ENCODE peak calls at places on chromosomes 4 and X, in six cellular contexts. P is IMR-90, O is H9, N is mesenchymal stem cell, F is neuronal stem cell, R is H1. Z is an unnamed sample.

GRCh38 chr4:159607824-159608223 is 504.9 kb downstream of the RAPGEF2 start:
- DNase-seq in N (no peak), R (no peak), O (no peak), P (no peak), F (peak; percentile 67), Z (peak; percentile 65)

GRCh38 chr4:158209825-158210807 is at the start of gene TMEM144:
- DNase-seq in F (peak; percentile 63), P (peak; percentile 85), O (peak; percentile 93), N (peak; percentile 93), R (peak; percentile 80), Z (peak; percentile 93)

GRCh38 chrX:22392176-22392814 is 119.6 kb downstream of the CBLL2 start:
- DNase-seq in P (no peak), F (no peak), N (peak; percentile 27), O (no peak), R (no peak), Z (no peak)

GRCh38 chrX:131792789-131793462 is 230.2 kb upstream of the STK26 start:
- DNase-seq in N (no peak), P (peak; percentile 93), O (no peak), R (no peak), F (no peak), Z (peak; percentile 99)

GRCh38 chr4:155944516-155944915 is 9.2 kb downstream of the CTSO start:
- DNase-seq in P (peak; percentile 40), R (no peak), O (no peak), F (no peak), N (peak; percentile 16), Z (no peak)

GRCh38 chr4:7335363-7336066 is 99.2 kb downstream of the PSAPL1 start:
- DNase-seq in R (peak; percentile 98), N (peak; percentile 13), P (peak; percentile 4), O (peak; percentile 89), F (peak; percentile 56), Z (peak; percentile 50)

GRCh38 chr4:4853371-4853823 is 6.1 kb upstream of the MSX1 start:
- DNase-seq in R (no peak), O (no peak), N (no peak), F (no peak), P (no peak), Z (no peak)

GRCh38 chr4:152501846-152502536 is 33.9 kb downstream of the FBXW7 start:
- DNase-seq in F (no peak), P (peak; percentile 41), R (no peak), N (no peak), O (no peak), Z (no peak)

GRCh38 chr4:17066972-17067371 is 168.5 kb upstream of the LDB2 start:
- DNase-seq in O (no peak), N (peak; percentile 77), P (peak; percentile 94), R (no peak), F (no peak), Z (peak; percentile 43)

GRCh38 chr4:60683357-60683756 is 516.8 kb upstream of the ADGRL3 start:
- DNase-seq in O (no peak), F (no peak), N (peak; percentile 66), R (no peak), P (peak; percentile 94), Z (no peak)

GRCh38 chrX:9339603-9340569 is 125.0 kb upstream of the TBL1X start:
- DNase-seq in F (no peak), R (no peak), N (peak; percentile 45), P (no peak), O (no peak), Z (no peak)

GRCh38 chr4:146648384-146648783 is 9.7 kb downstream of the POU4F2 start:
- DNase-seq in P (no peak), N (no peak), F (no peak), O (peak; percentile 55), R (peak; percentile 62), Z (no peak)

GRCh38 chrX:123450217-123450616 is 266.1 kb downstream of the GRIA3 start:
- DNase-seq in P (peak; percentile 1), N (no peak), F (peak; percentile 0), R (no peak), O (no peak), Z (peak; percentile 47)

GRCh38 chrX:47637546-47638195 is 7.9 kb upstream of the CFP start:
- DNase-seq in R (no peak), O (peak; percentile 91), F (no peak), N (no peak), P (no peak), Z (no peak)

GRCh38 chrX:48523682-48524081 is 2.1 kb downstream of the EBP start:
- DNase-seq in F (no peak), R (no peak), N (no peak), O (no peak), P (no peak), Z (no peak)

GRCh38 chr4:176762661-176763308 is 29.9 kb downstream of the VEGFC start:
- DNase-seq in P (no peak), R (no peak), F (no peak), O (no peak), N (no peak), Z (no peak)

GRCh38 chr4:152102184-152103000 is 341.6 kb upstream of the GATB start:
- DNase-seq in O (no peak), N (peak; percentile 78), F (no peak), R (no peak), P (peak; percentile 92), Z (peak; percentile 64)

GRCh38 chr4:88673886-88674285 is 23.7 kb downstream of the NAP1L5 start:
- DNase-seq in O (no peak), N (no peak), R (no peak), P (no peak), F (no peak), Z (no peak)
- H4K8ac ChIP-seq in O (no peak overlapping the region), N (no peak overlapping the region), R (no peak overlapping the region), P (no peak overlapping the region), F (no peak overlapping the region), Z (no peak overlapping the region)

GRCh38 chrX:155877288-155877687 is 3.9 kb upstream of the VAMP7 start:
- DNase-seq in P (no peak), N (no peak), O (no peak), R (no peak), F (no peak), Z (no peak)

GRCh38 chrX:155874571-155875244 is 6.4 kb upstream of the VAMP7 start:
- DNase-seq in F (no peak), P (no peak), R (no peak), O (no peak), N (no peak), Z (no peak)

GRCh38 chrX:155873203-155873602 is 7.9 kb upstream of the VAMP7 start:
- DNase-seq in R (no peak), O (no peak), N (no peak), F (no peak), P (no peak), Z (no peak)

GRCh38 chrX:155880586-155881157 is 473 bp upstream of the VAMP7 start:
- DNase-seq in P (no peak), F (no peak), R (no peak), O (no peak), N (peak; percentile 14), Z (no peak)

DNA sequence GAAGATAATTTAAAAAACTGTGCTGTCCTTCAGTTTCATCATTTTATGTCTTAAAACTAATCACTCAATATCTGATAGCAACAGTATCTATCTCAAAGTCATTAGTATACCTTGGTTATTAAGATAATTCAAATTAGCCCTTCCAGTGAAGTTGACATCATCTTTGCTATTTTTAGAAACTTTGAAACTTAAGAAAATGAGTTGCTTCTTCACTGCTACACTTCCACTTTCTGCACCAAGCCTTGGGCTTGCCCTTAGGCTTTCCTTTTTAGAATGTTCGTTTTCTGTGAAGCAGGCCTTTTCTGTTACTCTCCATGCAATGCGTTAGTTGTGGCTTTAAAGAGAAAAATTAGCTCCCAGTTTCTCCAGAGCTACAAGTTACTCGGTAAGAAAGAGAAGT is 4.4 kb upstream of the VAMP7 start:
- DNase-seq in O (no peak), N (no peak), P (no peak), R (no peak), F (no peak), Z (no peak)
- H2AFZ ChIP-seq in O (no peak overlapping the region), N (no peak overlapping the region), P (no peak overlapping the region), R (no peak overlapping the region), F (no peak overlapping the region), Z (no peak overlapping the region)

GRCh38 chr4:1166509-1167243 is 5.7 kb downstream of the SPON2 start:
- DNase-seq in O (no peak), N (peak; percentile 74), R (no peak), P (no peak), F (no peak), Z (no peak)

GRCh38 chr4:1169691-1170096 is 2.7 kb downstream of the SPON2 start:
- DNase-seq in F (no peak), O (no peak), R (no peak), N (peak; percentile 10), P (no peak), Z (no peak)

GRCh38 chr4:1168291-1169031 is 3.9 kb downstream of the SPON2 start:
- DNase-seq in P (no peak), N (no peak), O (no peak), F (no peak), R (no peak), Z (no peak)

GRCh38 chr4:1169171-1169671 is 3.2 kb downstream of the SPON2 start:
- DNase-seq in P (no peak), N (peak; percentile 13), R (no peak), F (no peak), O (no peak), Z (no peak)

DNA sequence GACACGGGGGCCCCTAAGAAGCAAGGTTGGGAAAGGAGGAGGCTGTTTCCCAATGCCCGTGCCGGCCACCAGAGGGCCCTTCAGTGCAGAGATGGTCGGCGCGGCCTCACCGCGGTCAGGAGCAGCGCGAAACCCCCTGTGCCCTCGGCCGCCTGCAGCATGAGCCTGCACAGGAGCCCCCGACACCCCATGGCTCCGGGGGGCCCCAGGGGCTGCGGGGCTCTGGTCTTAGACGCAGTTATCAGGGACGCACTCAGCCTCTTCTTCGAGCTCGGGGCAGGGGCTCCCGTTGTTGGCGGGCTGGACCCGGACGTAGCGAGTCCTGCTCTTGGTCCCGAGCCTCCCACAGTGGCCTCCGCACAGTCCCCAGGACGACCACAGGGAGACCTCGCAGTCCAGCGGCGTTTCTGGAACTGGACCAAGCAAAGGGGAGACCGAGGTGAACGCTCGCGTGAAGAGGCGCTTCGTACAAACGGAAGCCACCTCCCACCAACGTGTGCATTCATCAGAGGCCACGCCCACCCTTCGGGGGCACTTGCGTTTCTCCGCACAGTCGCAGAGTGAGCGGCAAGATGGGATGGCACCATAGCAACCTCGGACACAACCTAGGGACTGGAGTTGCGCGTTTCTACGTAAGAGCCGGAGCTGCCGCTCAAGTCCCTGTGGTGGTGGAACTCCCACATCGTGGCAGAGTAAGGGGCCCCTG is 5.0 kb downstream of the SPON2 start:
- DNase-seq in F (peak; percentile 77), P (peak; percentile 79), N (peak; percentile 97), O (peak; percentile 95), R (peak; percentile 90), Z (peak; percentile 83)
- H3K27ac ChIP-seq in F (peak overlapping the region; percentile 38), P (peak overlapping the region; percentile 4), N (peak overlapping the region; percentile 66), O (no peak overlapping the region), R (no peak overlapping the region), Z (no peak overlapping the region)

GRCh38 chrX:69221239-69222102 is 56.2 kb upstream of the PJA1 start:
- DNase-seq in O (peak; percentile 47), R (peak; percentile 61), F (peak; percentile 48), N (no peak), P (no peak), Z (no peak)

GRCh38 chrX:69218407-69218806 is 53.2 kb upstream of the PJA1 start:
- DNase-seq in N (no peak), R (no peak), F (no peak), O (no peak), P (no peak), Z (peak; percentile 15)

GRCh38 chrX:69226459-69227158 is 61.4 kb upstream of the PJA1 start:
- DNase-seq in O (no peak), N (no peak), F (no peak), R (no peak), P (no peak), Z (no peak)

GRCh38 chrX:69216911-69217310 is 51.7 kb upstream of the PJA1 start:
- DNase-seq in F (no peak), O (no peak), R (no peak), P (peak; percentile 5), N (no peak), Z (no peak)

GRCh38 chrX:69222103-69223090 is 57.1 kb upstream of the PJA1 start:
- DNase-seq in F (peak; percentile 88), O (peak; percentile 88), N (peak; percentile 61), P (peak; percentile 53), R (peak; percentile 85), Z (peak; percentile 10)
- H4K8ac ChIP-seq in F (no peak overlapping the region), O (no peak overlapping the region), N (peak overlapping the region; percentile 28), P (no peak overlapping the region), R (peak overlapping the region; percentile 62), Z (no peak overlapping the region)